ENCODE peak calls at places on chromosomes 11 and 22, in five cellular contexts. L, T, B, Z and H are unnamed samples.
A peak's percentile ranks its signal among the peaks of the same experiment; 100 is the strongest.

GRCh38 chr11:115736146-115736545 is 231.9 kb upstream of the CADM1 start:
- DNase-seq in L (no peak), T (peak; percentile 3), B (no peak), Z (no peak), H (no peak)

GRCh38 chr11:126465573-126466287 is 110.2 kb downstream of the ST3GAL4 start:
- DNase-seq in L (no peak), T (peak; percentile 90), B (no peak), Z (no peak), H (no peak)

GRCh38 chr11:61732705-61733104 is 19.7 kb upstream of the MYRF start:
- DNase-seq in L (no peak), T (no peak), B (no peak), Z (no peak), H (no peak)

GRCh38 chr11:61118004-61118403 is 15.7 kb downstream of the CD5 start:
- DNase-seq in L (no peak), T (no peak), B (no peak), Z (no peak), H (no peak)

GRCh38 chr22:20509344-20510047 is 2.1 kb downstream of the MED15 start:
- DNase-seq in L (peak; percentile 86), T (peak; percentile 42), B (peak; percentile 95), Z (peak; percentile 80), H (peak; percentile 72)

GRCh38 chr11:31902706-31903105 is 91.6 kb upstream of the PAX6 start:
- DNase-seq in L (no peak), T (no peak), B (no peak), Z (no peak), H (no peak)

GRCh38 chr11:104531894-104532293 is 366.4 kb downstream of the CASP12 start:
- DNase-seq in L (no peak), T (no peak), B (no peak), Z (no peak), H (no peak)

GRCh38 chr11:104546486-104546885 is 351.8 kb downstream of the CASP12 start:
- DNase-seq in L (no peak), T (no peak), B (no peak), Z (no peak), H (no peak)

GRCh38 chr11:62064221-62064620 is 59.6 kb upstream of the INCENP start:
- DNase-seq in L (no peak), T (no peak), B (no peak), Z (no peak), H (no peak)

GRCh38 chr11:7251836-7252682 is at the start of gene SYT9:
- DNase-seq in L (no peak), T (no peak), B (peak; percentile 34), Z (no peak), H (peak; percentile 82)

GRCh38 chr11:45650166-45651095 is 15.0 kb downstream of the CHST1 start:
- DNase-seq in L (no peak), T (no peak), B (no peak), Z (no peak), H (no peak)

GRCh38 chr11:75809991-75810390 is 5.0 kb upstream of the UVRAG start:
- DNase-seq in L (no peak), T (no peak), B (no peak), Z (no peak), H (no peak)

GRCh38 chr11:26905368-26905767 is 88.5 kb upstream of the FIBIN start:
- DNase-seq in L (no peak), T (no peak), B (peak; percentile 51), Z (no peak), H (no peak)

GRCh38 chr11:105297463-105297862 is 157.9 kb upstream of the CARD18 start:
- DNase-seq in L (no peak), T (no peak), B (peak; percentile 53), Z (no peak), H (no peak)

GRCh38 chr22:50262460-50262911 is 1.0 kb upstream of the MAPK12 start:
- DNase-seq in L (no peak), T (peak; percentile 68), B (no peak), Z (no peak), H (no peak)

GRCh38 chr11:126318642-126319373 is 14.9 kb downstream of the DCPS start:
- DNase-seq in L (peak; percentile 62), T (peak; percentile 22), B (peak; percentile 86), Z (no peak), H (peak; percentile 25)

GRCh38 chr11:99841885-99842284 is 821.1 kb downstream of the CNTN5 start:
- DNase-seq in L (no peak), T (no peak), B (no peak), Z (no peak), H (no peak)

GRCh38 chr22:42134033-42135020 is 3.7 kb upstream of the CYP2D6 start:
- DNase-seq in L (no peak), T (no peak), B (no peak), Z (no peak), H (no peak)

DNA sequence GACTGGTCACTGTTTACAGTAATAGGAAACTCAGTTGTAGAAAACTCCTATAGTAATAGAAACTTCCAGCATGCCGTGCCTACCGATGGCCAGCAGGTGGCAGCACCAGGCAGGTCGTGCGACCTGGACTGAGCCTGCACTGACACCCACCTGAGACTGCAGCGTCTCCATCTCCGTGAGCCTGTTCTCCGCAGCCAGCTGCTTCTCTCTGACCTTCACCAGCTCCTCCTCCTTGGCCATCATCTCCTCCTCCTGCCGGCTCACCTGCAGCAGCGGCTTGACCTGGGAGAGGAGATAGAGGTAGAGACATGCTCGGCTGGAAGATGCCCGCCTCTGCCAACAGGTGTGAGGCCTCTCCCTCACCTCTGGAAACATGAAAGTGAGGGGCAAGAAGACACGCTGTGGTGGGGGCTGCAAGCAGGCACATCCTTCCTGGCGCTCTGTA is 48.5 kb downstream of the APOL1 start:
- DNase-seq in L (peak; percentile 58), T (peak; percentile 82), B (peak; percentile 71), Z (no peak), H (peak; percentile 78)
- TF ChIP-seq CTCF in L (peak; percentile 96), T (peak; percentile 98), B (peak; percentile 84), Z (peak; percentile 96), H (peak; percentile 99)

GRCh38 chr11:629237-629583 is 2.2 kb upstream of the SCT start:
- DNase-seq in L (no peak), T (no peak), B (no peak), Z (no peak), H (no peak)

GRCh38 chr11:627273-627585 is 248 bp upstream of the SCT start:
- DNase-seq in L (no peak), T (no peak), B (no peak), Z (no peak), H (no peak)

GRCh38 chr11:625636-626319 is 1.0 kb upstream of the CDHR5 start:
- DNase-seq in L (no peak), T (no peak), B (no peak), Z (no peak), H (no peak)

GRCh38 chr11:626475-627272 is at the start of gene SCT:
- DNase-seq in L (no peak), T (no peak), B (no peak), Z (no peak), H (no peak)

DNA sequence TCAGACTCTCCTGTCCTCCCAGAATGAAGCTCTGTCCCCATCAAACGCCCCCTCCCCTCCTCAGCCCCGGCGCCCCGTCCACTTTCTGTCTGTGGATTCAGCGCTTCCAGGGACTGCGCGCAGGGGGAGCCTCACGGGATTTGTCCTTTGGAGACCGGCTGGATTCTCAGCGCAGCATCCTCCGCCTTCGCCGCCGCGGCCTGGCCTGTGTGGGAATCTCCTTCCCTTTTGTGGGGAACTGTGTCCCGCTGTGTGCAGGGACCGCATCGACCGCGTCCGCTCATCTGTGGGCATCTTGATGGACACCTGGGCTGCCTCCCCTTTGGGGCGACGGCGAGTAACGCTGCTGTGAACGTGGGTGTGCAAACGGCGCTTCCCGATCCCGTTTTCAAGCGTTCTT is 1.1 kb upstream of the SCT start:
- DNase-seq in L (no peak), T (no peak), B (no peak), Z (no peak), H (no peak)
- H3K4me3 ChIP-seq in L (no peak overlapping the region), T (no peak overlapping the region), B (no peak overlapping the region), Z (no peak overlapping the region), H (no peak overlapping the region)

GRCh38 chr22:46119093-46119728 is 31.1 kb upstream of the PPARA start:
- DNase-seq in L (no peak), T (no peak), B (no peak), Z (no peak), H (no peak)
- H3K27ac ChIP-seq in L (no peak overlapping the region), T (no peak overlapping the region), B (no peak overlapping the region), Z (no peak overlapping the region), H (no peak overlapping the region)

GRCh38 chr11:124278261-124278660 is 22.1 kb downstream of the OR8G5 start:
- DNase-seq in L (no peak), T (no peak), B (peak; percentile 4), Z (no peak), H (no peak)

GRCh38 chr11:124276081-124276480 is 19.9 kb downstream of the OR8G5 start:
- DNase-seq in L (no peak), T (no peak), B (peak; percentile 66), Z (no peak), H (no peak)

GRCh38 chr11:124277207-124277606 is 21.0 kb downstream of the OR8G5 start:
- DNase-seq in L (no peak), T (no peak), B (no peak), Z (no peak), H (no peak)

GRCh38 chr11:124274000-124274399 is 17.8 kb downstream of the OR8G5 start:
- DNase-seq in L (no peak), T (no peak), B (no peak), Z (no peak), H (no peak)

DNA sequence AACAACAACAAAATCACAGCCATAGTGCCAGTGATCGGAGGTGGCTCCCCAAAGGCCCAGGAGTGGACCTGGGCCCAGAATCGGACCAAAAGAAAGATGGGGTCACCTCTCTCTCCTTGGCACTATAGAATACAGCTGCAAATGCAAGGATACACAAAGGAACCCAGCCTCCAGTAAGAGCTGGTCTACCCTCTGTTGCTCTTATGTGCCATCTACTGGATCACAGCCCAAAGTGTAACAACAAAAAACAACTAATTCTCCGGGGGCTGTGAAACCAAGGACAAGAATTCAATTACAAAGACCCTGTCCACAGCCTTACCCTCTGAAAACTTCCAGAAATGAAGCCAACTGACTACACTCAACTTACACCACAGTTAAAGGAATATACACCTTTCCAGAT is 21.6 kb downstream of the OR8G5 start:
- DNase-seq in L (no peak), T (peak; percentile 2), B (no peak), Z (no peak), H (no peak)
- TF ChIP-seq CTCF in L (no peak), T (peak; percentile 31), B (no peak), Z (no peak), H (no peak)

GRCh38 chr11:14359573-14360031 is 619 bp upstream of the RRAS2 start:
- DNase-seq in L (no peak), T (no peak), B (no peak), Z (no peak), H (no peak)
- H3K4me3 ChIP-seq in L (peak overlapping the region; percentile 66), T (no peak overlapping the region), B (peak overlapping the region; percentile 68), Z (peak overlapping the region; percentile 93), H (no peak overlapping the region)

GRCh38 chr22:44638966-44639739 is 62.9 kb upstream of the PRR5 start:
- DNase-seq in L (peak; percentile 45), T (no peak), B (peak; percentile 41), Z (no peak), H (peak; percentile 48)
- H3K27ac ChIP-seq in L (peak overlapping the region; percentile 73), T (no peak overlapping the region), B (no peak overlapping the region), Z (peak overlapping the region; percentile 57), H (peak overlapping the region; percentile 7)

GRCh38 chr11:133669371-133670046 is 137.2 kb upstream of the OPCML start:
- DNase-seq in L (no peak), T (no peak), B (no peak), Z (no peak), H (no peak)
- TF ChIP-seq CTCF in L (no peak), T (no peak), B (no peak), Z (no peak), H (no peak)

GRCh38 chr22:46673677-46674236 is 53.6 kb downstream of the GRAMD4 start:
- DNase-seq in L (no peak), T (no peak), B (no peak), Z (no peak), H (no peak)
- H3K4me3 ChIP-seq in L (no peak overlapping the region), T (peak overlapping the region; percentile 45), B (no peak overlapping the region), Z (no peak overlapping the region), H (no peak overlapping the region)